ENCODE peak calls at places on chromosomes 4 and X, in six cellular contexts. W is GDM1, G is RCC 7860, B is mesenchymal stem cell, E is AG08395, X is Daoy. N is an unnamed sample.

GRCh38 chr4:176538217-176538925 is 218.6 kb downstream of the SPCS3 start:
- DNase-seq in B (peak; percentile 90), W (no peak), X (peak; percentile 71), E (peak; percentile 88), G (peak; percentile 84), N (no peak)

GRCh38 chr4:119016636-119017035 is 119.0 kb upstream of the MYOZ2 start:
- DNase-seq in E (peak; percentile 83), G (no peak), X (no peak), B (peak; percentile 75), W (no peak), N (no peak)

GRCh38 chrX:136953867-136954787 is 73.6 kb upstream of the RBMX start:
- DNase-seq in G (peak; percentile 12), B (peak; percentile 69), E (peak; percentile 47), X (peak; percentile 56), W (peak; percentile 73), N (peak; percentile 15)

GRCh38 chr4:53508446-53508845 is 82.8 kb downstream of the LNX1 start:
- DNase-seq in G (peak; percentile 78), W (no peak), X (peak; percentile 58), B (peak; percentile 57), E (peak; percentile 47), N (peak; percentile 19)

GRCh38 chr4:153655928-153656327 is 28.2 kb upstream of the TLR2 start:
- DNase-seq in E (no peak), B (no peak), X (no peak), G (no peak), W (no peak), N (no peak)

GRCh38 chr4:11765849-11766453 is 337.3 kb upstream of the HS3ST1 start:
- DNase-seq in G (peak; percentile 11), X (no peak), B (peak; percentile 44), W (no peak), E (no peak), N (no peak)

GRCh38 chr4:128452415-128452814 is 164.8 kb upstream of the PGRMC2 start:
- DNase-seq in E (no peak), B (no peak), G (no peak), W (no peak), X (no peak), N (no peak)

GRCh38 chr4:183321079-183321478 is 1.0 kb upstream of the CLDN22 start:
- DNase-seq in E (no peak), X (no peak), B (no peak), W (no peak), G (no peak), N (no peak)

GRCh38 chrX:38970845-38971244 is 169.6 kb downstream of the MID1IP1 start:
- DNase-seq in X (no peak), B (no peak), G (no peak), W (no peak), E (no peak), N (no peak)

GRCh38 chr4:26032142-26032541 is 118.1 kb downstream of the SMIM20 start:
- DNase-seq in W (no peak), X (no peak), B (peak; percentile 58), G (peak; percentile 45), E (peak; percentile 63), N (peak; percentile 16)

GRCh38 chr4:83875437-83875836 is 339.5 kb downstream of the GPAT3 start:
- DNase-seq in G (no peak), X (no peak), W (no peak), B (no peak), E (no peak), N (no peak)

GRCh38 chrX:141278306-141278705 is 36.0 kb upstream of the SPANXC start:
- DNase-seq in X (peak; percentile 3), W (no peak), B (peak; percentile 28), G (peak; percentile 5), E (peak; percentile 7), N (no peak)

GRCh38 chr4:185396724-185397402 is at the start of gene ANKRD37:
- DNase-seq in W (no peak), X (peak; percentile 24), B (peak; percentile 45), E (peak; percentile 38), G (peak; percentile 8), N (peak; percentile 37)

GRCh38 chr4:64016893-64017292 is 392.4 kb downstream of the TECRL start:
- DNase-seq in E (no peak), B (no peak), W (no peak), G (no peak), X (no peak), N (no peak)

GRCh38 chrX:150159537-150159936 is 203.6 kb upstream of the MAMLD1 start:
- DNase-seq in E (no peak), W (no peak), X (no peak), G (no peak), B (no peak), N (no peak)

GRCh38 chrX:151699746-151700145 is 4.5 kb downstream of the PRRG3 start:
- DNase-seq in G (no peak), E (no peak), B (no peak), W (no peak), X (no peak), N (no peak)

GRCh38 chr4:29805245-29805644 is 914.9 kb upstream of the PCDH7 start:
- DNase-seq in W (no peak), E (no peak), G (no peak), B (peak; percentile 7), X (no peak), N (no peak)

GRCh38 chrX:107924136-107924746 is 57.9 kb downstream of the TEX13B start:
- DNase-seq in E (no peak), G (no peak), B (no peak), W (no peak), X (no peak), N (no peak)

GRCh38 chr4:2058264-2059033 is 678 bp upstream of the NAT8L start:
- DNase-seq in G (no peak), W (no peak), B (peak; percentile 13), X (peak; percentile 43), E (no peak), N (no peak)

GRCh38 chrX:12844319-12844718 is 22.6 kb upstream of the TLR7 start:
- DNase-seq in X (no peak), B (no peak), G (no peak), E (no peak), W (no peak), N (no peak)

GRCh38 chr4:8393593-8394038 is 46.9 kb downstream of the ACOX3 start:
- DNase-seq in G (peak; percentile 93), E (peak; percentile 97), B (peak; percentile 96), W (no peak), X (peak; percentile 87), N (peak; percentile 96)

GRCh38 chr4:55553442-55553841 is 6.7 kb upstream of the CLOCK start:
- DNase-seq in E (peak; percentile 75), B (no peak), X (peak; percentile 75), W (peak; percentile 15), G (no peak), N (no peak)

GRCh38 chr4:99755223-99755944 is 61.2 kb upstream of the DAPP1 start:
- DNase-seq in B (no peak), X (no peak), G (no peak), W (no peak), E (no peak), N (no peak)

GRCh38 chr4:995311-996026 is 2.3 kb upstream of the SLC26A1 start:
- DNase-seq in E (no peak), X (no peak), G (no peak), B (no peak), W (no peak), N (no peak)

GRCh38 chrX:150143721-150144440 is 205.6 kb upstream of the EOLA2 start:
- DNase-seq in B (no peak), X (no peak), E (no peak), G (no peak), W (no peak), N (no peak)

GRCh38 chrX:44247468-44247867 is 96.0 kb downstream of the EFHC2 start:
- DNase-seq in X (no peak), E (no peak), G (no peak), B (no peak), W (no peak), N (no peak)

GRCh38 chrX:9117851-9118250 is 83.9 kb upstream of the FAM9B start:
- DNase-seq in E (peak; percentile 24), G (no peak), X (no peak), W (no peak), B (no peak), N (no peak)

GRCh38 chr4:111842336-111842735 is 302.9 kb upstream of the FAM241A start:
- DNase-seq in G (no peak), X (no peak), W (no peak), B (no peak), E (no peak), N (no peak)

GRCh38 chr4:113073614-113074013 is 24.2 kb downstream of the ANK2 start:
- DNase-seq in B (no peak), G (no peak), W (no peak), E (no peak), X (no peak), N (no peak)

GRCh38 chr4:31674313-31674947 is 954.3 kb downstream of the PCDH7 start:
- DNase-seq in B (peak; percentile 30), E (peak; percentile 12), W (no peak), G (no peak), X (no peak), N (no peak)

GRCh38 chr4:43410636-43411035 is 518.1 kb downstream of the GRXCR1 start:
- DNase-seq in W (no peak), E (no peak), B (no peak), X (no peak), G (no peak), N (no peak)

GRCh38 chr4:1348014-1348513 is 1.1 kb downstream of the UVSSA start:
- DNase-seq in G (no peak), X (no peak), B (no peak), W (no peak), E (no peak), N (no peak)

GRCh38 chr4:47531241-47531953 is 46.3 kb downstream of the ATP10D start:
- DNase-seq in X (peak; percentile 87), G (peak; percentile 86), B (peak; percentile 83), W (peak; percentile 78), E (peak; percentile 73), N (peak; percentile 79)

GRCh38 chr4:188127157-188127874 is 11.9 kb upstream of the TRIML1 start:
- DNase-seq in E (peak; percentile 72), G (peak; percentile 71), X (peak; percentile 78), B (peak; percentile 92), W (no peak), N (peak; percentile 86)